ENCODE peak calls at places on chromosomes 2 and 18, in five cellular contexts. K is left lung; D is gastroesophageal sphincter; Y is naive thymus-derived CD8-positive, alpha-beta T cell; P is foreskin keratinocyte. N is an unnamed sample.

GRCh38 chr2:241801611-241802420 is 7.2 kb upstream of the NEU4 start:
- ATAC-seq in D (no peak), P (no peak), Y (no peak), K (no peak), N (no peak)

GRCh38 chr18:36348971-36349417 is 51.5 kb downstream of the FHOD3 start:
- ATAC-seq in D (no peak), K (no peak), Y (no peak), P (no peak), N (peak; percentile 72)

GRCh38 chr2:9656270-9656766 is 25.5 kb upstream of the YWHAQ start:
- ATAC-seq in D (no peak), Y (no peak), K (peak; percentile 55), P (peak; percentile 90), N (peak; percentile 58)

GRCh38 chr18:58270396-58270795 is 226.4 kb downstream of the NEDD4L start:
- ATAC-seq in P (no peak), D (no peak), Y (no peak), K (peak; percentile 11), N (no peak)

GRCh38 chr2:226168496-226169160 is 631.0 kb downstream of the IRS1 start:
- ATAC-seq in K (no peak), P (no peak), D (no peak), Y (no peak), N (no peak)

GRCh38 chr2:9033385-9034175 is 30.1 kb upstream of the MBOAT2 start:
- ATAC-seq in Y (no peak), K (no peak), D (no peak), P (no peak), N (no peak)

GRCh38 chr2:29388071-29388470 is 272.9 kb downstream of the CLIP4 start:
- ATAC-seq in Y (no peak), P (no peak), D (no peak), K (no peak), N (no peak)

GRCh38 chr2:55138546-55139288 is 88.5 kb upstream of the RTN4 start:
- ATAC-seq in D (no peak), P (no peak), K (no peak), Y (no peak), N (no peak)

GRCh38 chr18:12645751-12646203 is 12.1 kb downstream of the SPIRE1 start:
- ATAC-seq in P (peak; percentile 64), Y (no peak), D (peak; percentile 66), K (peak; percentile 96), N (peak; percentile 76)

GRCh38 chr18:57780318-57781127 is 22.6 kb downstream of the ATP8B1 start:
- ATAC-seq in D (peak; percentile 44), P (no peak), K (peak; percentile 76), Y (no peak), N (no peak)

GRCh38 chr18:79825913-79826312 is 28.2 kb downstream of the KCNG2 start:
- ATAC-seq in D (no peak), K (peak; percentile 29), P (no peak), Y (no peak), N (no peak)